ENCODE peak calls at places on chromosomes 3 and 15, in eight cellular contexts. K is body of pancreas; S is astrocyte of the spinal cord; G is activated CD8-positive, alpha-beta T cell treated with anti-CD3 and anti-CD28 coated beads for 36 hours; V is lower lobe of right lung; Q is choroid plexus epithelial cell; A is psoas muscle; J is coronary artery. B is an unnamed sample.

GRCh38 chr3:197520311-197521276 is 35.2 kb downstream of the BDH1 start:
- DNase-seq in A (no peak), Q (peak; percentile 44), S (peak; percentile 51), K (no peak), G (no peak), J (no peak), V (peak; percentile 70), B (no peak)

GRCh38 chr3:138113309-138113708 is 2.1 kb downstream of the DZIP1L start:
- DNase-seq in K (peak; percentile 27), Q (peak; percentile 19), S (peak; percentile 19), V (no peak), A (no peak), J (no peak), G (no peak), B (no peak)

GRCh38 chr3:106401666-106402319 is 533.0 kb upstream of the CBLB start:
- DNase-seq in K (no peak), G (no peak), S (peak; percentile 52), Q (peak; percentile 71), A (no peak), V (no peak), J (no peak), B (no peak)

GRCh38 chr3:196624008-196624790 is 15.3 kb upstream of the NRROS start:
- DNase-seq in A (no peak), Q (no peak), S (no peak), V (no peak), J (no peak), K (no peak), G (peak; percentile 88), B (no peak)

GRCh38 chr15:25508369-25509002 is 69.7 kb upstream of the UBE3A start:
- DNase-seq in Q (peak; percentile 36), S (peak; percentile 61), G (peak; percentile 3), J (no peak), K (no peak), A (no peak), V (no peak), B (no peak)

GRCh38 chr3:139520028-139520737 is 19.4 kb downstream of the RBP1 start:
- DNase-seq in J (peak; percentile 65), S (peak; percentile 52), Q (peak; percentile 72), K (peak; percentile 60), A (no peak), V (no peak), G (peak; percentile 46), B (no peak)

GRCh38 chr15:50066202-50066601 is 52.8 kb downstream of the ATP8B4 start:
- DNase-seq in A (no peak), J (no peak), Q (peak; percentile 43), S (peak; percentile 29), K (no peak), V (no peak), G (peak; percentile 47), B (no peak)

GRCh38 chr3:56339671-56340070 is 128.6 kb downstream of the ERC2 start:
- DNase-seq in K (no peak), G (no peak), Q (no peak), S (no peak), J (no peak), V (no peak), A (no peak), B (no peak)

GRCh38 chr3:111667621-111668239 is 72.6 kb upstream of the ZBED2 start:
- DNase-seq in S (peak; percentile 22), G (peak; percentile 88), V (peak; percentile 65), Q (peak; percentile 75), K (no peak), J (no peak), A (peak; percentile 21), B (no peak)

GRCh38 chr3:51581529-51581928 is 43.0 kb downstream of the RAD54L2 start:
- DNase-seq in V (no peak), Q (peak; percentile 55), G (no peak), S (no peak), J (no peak), K (no peak), A (no peak), B (no peak)

GRCh38 chr3:5358911-5359310 is 171.4 kb downstream of the EDEM1 start:
- DNase-seq in J (no peak), V (no peak), S (no peak), K (no peak), G (no peak), A (no peak), Q (no peak), B (no peak)

GRCh38 chr3:27138005-27138404 is 231.2 kb downstream of the NEK10 start:
- DNase-seq in V (no peak), K (no peak), J (no peak), S (no peak), G (no peak), Q (no peak), A (no peak), B (no peak)

GRCh38 chr3:39290255-39290654 is 10.4 kb upstream of the CX3CR1 start:
- DNase-seq in K (no peak), S (no peak), J (no peak), G (no peak), A (no peak), Q (peak; percentile 23), V (no peak), B (no peak)

GRCh38 chr3:156606729-156607128 is 51.8 kb upstream of the SSR3 start:
- DNase-seq in G (no peak), V (no peak), J (no peak), K (no peak), A (no peak), Q (no peak), S (no peak), B (no peak)

GRCh38 chr15:83200589-83200988 is 7.0 kb downstream of the HDGFL3 start:
- DNase-seq in G (no peak), K (no peak), Q (peak; percentile 42), A (no peak), S (no peak), V (no peak), J (no peak), B (no peak)

GRCh38 chr15:68749365-68750141 is 71.1 kb downstream of the ANP32A start:
- DNase-seq in S (no peak), A (no peak), V (no peak), G (no peak), J (no peak), Q (no peak), K (no peak), B (no peak)

DNA sequence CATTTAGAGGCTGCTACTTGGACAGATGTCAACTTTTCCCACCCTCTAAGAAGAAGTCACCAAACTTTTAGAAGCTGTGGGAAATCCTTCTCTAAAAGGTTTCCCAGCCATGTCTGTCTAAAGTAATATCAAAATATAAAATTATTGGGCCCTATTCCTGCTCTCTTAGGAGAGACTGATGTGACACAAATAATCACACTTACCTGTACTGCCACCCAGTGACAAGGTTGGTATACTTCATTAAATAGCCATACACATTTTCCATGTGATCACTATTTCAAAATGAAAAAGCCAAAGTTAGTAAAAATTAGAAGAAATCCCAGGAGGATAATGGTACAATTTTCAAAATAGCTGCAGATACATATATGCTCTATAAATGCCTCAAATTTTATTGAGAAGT is 12.6 kb downstream of the OSBPL11 start:
- DNase-seq in S (no peak), V (no peak), J (no peak), K (no peak), Q (peak; percentile 39), A (no peak), G (no peak), B (no peak)
- TF ChIP-seq CTCF in S (peak; percentile 9), V (no peak), J (no peak), K (no peak), Q (peak; percentile 20), A (no peak), G (peak; percentile 37), B (no peak)

DNA sequence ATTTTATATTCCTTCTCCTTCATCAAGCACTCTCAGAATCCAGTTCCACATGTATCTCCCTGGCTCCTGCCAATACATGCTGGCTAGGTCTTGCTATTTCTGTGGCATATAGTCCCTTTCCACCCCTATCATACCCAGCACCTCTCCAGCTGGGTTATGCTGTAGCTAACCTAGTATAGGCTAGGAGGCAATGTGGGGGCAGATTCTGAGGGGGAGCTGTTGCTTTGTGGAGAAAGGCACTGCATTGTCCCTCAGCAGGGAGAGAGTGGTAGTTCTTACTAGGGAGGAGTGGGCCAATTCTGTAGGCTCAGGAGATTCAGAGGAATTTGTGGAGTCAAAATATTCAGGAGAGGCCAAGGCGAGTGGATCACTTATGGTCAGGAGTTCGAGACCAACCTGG is 39.4 kb upstream of the UBL7 start:
- DNase-seq in J (no peak), A (no peak), S (no peak), V (no peak), Q (no peak), K (no peak), G (no peak), B (no peak)
- TF ChIP-seq CTCF in J (no peak), A (no peak), S (no peak), V (no peak), Q (no peak), K (no peak), G (no peak), B (no peak)

GRCh38 chr15:64682255-64682654 is 93.1 kb downstream of the RBPMS2 start:
- DNase-seq in A (no peak), G (no peak), V (no peak), J (no peak), K (no peak), S (no peak), Q (no peak), B (no peak)

GRCh38 chr15:64673866-64674265 is 101.5 kb downstream of the RBPMS2 start:
- DNase-seq in V (no peak), K (no peak), G (no peak), S (no peak), Q (no peak), A (no peak), J (no peak), B (peak; percentile 53)

GRCh38 chr15:64681424-64682024 is 93.9 kb downstream of the RBPMS2 start:
- DNase-seq in V (no peak), K (peak; percentile 57), G (peak; percentile 24), A (no peak), J (no peak), Q (peak; percentile 75), S (peak; percentile 69), B (no peak)

GRCh38 chr15:64683378-64683777 is 92.0 kb downstream of the RBPMS2 start:
- DNase-seq in Q (no peak), A (no peak), K (no peak), V (no peak), S (no peak), G (no peak), J (no peak), B (no peak)

GRCh38 chr15:64678126-64678819 is 97.1 kb downstream of the RBPMS2 start:
- DNase-seq in Q (no peak), V (no peak), A (no peak), J (no peak), S (no peak), G (no peak), K (no peak), B (no peak)
- TF ChIP-seq CTCF in Q (no peak), V (no peak), A (no peak), J (no peak), S (no peak), G (no peak), K (no peak), B (no peak)

GRCh38 chr15:26972636-26973035 is 1.7 kb downstream of the GABRG3 start:
- DNase-seq in V (no peak), A (no peak), K (no peak), Q (no peak), J (no peak), S (no peak), G (no peak), B (no peak)

GRCh38 chr15:26971303-26972018 is 480 bp downstream of the GABRG3 start:
- DNase-seq in S (no peak), K (no peak), V (no peak), J (no peak), G (no peak), Q (no peak), A (no peak), B (no peak)

GRCh38 chr15:26970712-26971210 is at the start of gene GABRG3:
- DNase-seq in G (no peak), V (no peak), J (no peak), A (peak; percentile 11), S (no peak), Q (no peak), K (no peak), B (no peak)

GRCh38 chr15:26974120-26974780 is 3.3 kb downstream of the GABRG3 start:
- DNase-seq in V (no peak), K (no peak), G (no peak), J (no peak), Q (peak; percentile 37), S (peak; percentile 32), A (no peak), B (no peak)
- TF ChIP-seq CTCF in V (no peak), K (no peak), G (no peak), J (no peak), Q (peak; percentile 49), S (peak; percentile 63), A (no peak), B (no peak)

B was measured in ovary.